ENCODE peak calls at places on chromosomes 7 and 10, in five cellular contexts. D is HFF-Myc, K is ascending aorta, A is astrocyte of the hippocampus, J is fibroblast of pulmonary artery. C is an unnamed sample.

GRCh38 chr10:114024876-114025609 is 18.6 kb upstream of the ADRB1 start:
- DNase-seq in D (no peak), K (no peak), A (no peak), J (peak), C (no peak)

GRCh38 chr10:42954776-42955492 is 121.9 kb upstream of the RET start:
- DNase-seq in D (no peak), K (no peak), A (no peak), J (no peak), C (no peak)

GRCh38 chr10:102579206-102579790 is 65.0 kb upstream of the TRIM8 start:
- DNase-seq in D (no peak), K (no peak), A (no peak), J (peak), C (no peak)

GRCh38 chr7:68434857-68435256 is 1163.4 kb upstream of the AUTS2 start:
- DNase-seq in D (no peak), K (no peak), A (no peak), J (no peak), C (no peak)

GRCh38 chr10:124020871-124021823 is 72.3 kb downstream of the CHST15 start:
- DNase-seq in D (no peak), K (no peak), A (no peak), J (no peak), C (no peak)

GRCh38 chr10:77036993-77037734 is 600.4 kb downstream of the KCNMA1 start:
- DNase-seq in D (no peak), K (no peak), A (peak), J (peak), C (no peak)

GRCh38 chr10:21724020-21724589 is 190.1 kb downstream of the MLLT10 start:
- DNase-seq in D (no peak), K (no peak), A (no peak), J (peak), C (no peak)

GRCh38 chr10:110553905-110554304 is 13.6 kb upstream of the SMC3 start:
- DNase-seq in D (no peak), K (no peak), A (peak), J (no peak), C (no peak)

GRCh38 chr10:102381983-102382382 is 13.5 kb upstream of the NFKB2 start:
- DNase-seq in D (no peak), K (no peak), A (no peak), J (no peak), C (no peak)

GRCh38 chr7:76372984-76373833 is 14.4 kb upstream of the YWHAG start:
- DNase-seq in D (no peak), K (no peak), A (peak), J (peak), C (no peak)

GRCh38 chr7:29406366-29406765 is 157.3 kb upstream of the PRR15 start:
- DNase-seq in D (no peak), K (no peak), A (no peak), J (no peak), C (no peak)

GRCh38 chr10:4013651-4014085 is 228.7 kb upstream of the KLF6 start:
- DNase-seq in D (no peak), K (no peak), A (no peak), J (no peak), C (no peak)

GRCh38 chr10:87613766-87614165 is 45.9 kb upstream of the PAPSS2 start:
- DNase-seq in D (no peak), K (no peak), A (no peak), J (no peak), C (no peak)

GRCh38 chr7:73991522-73992103 is 36.4 kb upstream of the ELN start:
- DNase-seq in D (no peak), K (no peak), A (no peak), J (no peak), C (no peak)

GRCh38 chr10:3861785-3862184 is 76.8 kb upstream of the KLF6 start:
- DNase-seq in D (no peak), K (no peak), A (peak), J (no peak), C (no peak)

GRCh38 chr10:8405551-8405950 is 351.1 kb downstream of the GATA3 start:
- DNase-seq in D (no peak), K (no peak), A (no peak), J (no peak), C (no peak)

GRCh38 chr7:140196361-140197217 is 19.8 kb upstream of the KDM7A start:
- DNase-seq in D (no peak), K (peak), A (peak), J (peak), C (no peak)

GRCh38 chr10:26858707-26859034 is 2.1 kb downstream of the ABI1 start:
- DNase-seq in D (no peak), K (no peak), A (no peak), J (peak), C (no peak)

GRCh38 chr10:63247771-63248170 is 114.6 kb downstream of the NRBF2 start:
- DNase-seq in D (no peak), K (no peak), A (no peak), J (no peak), C (no peak)

GRCh38 chr7:5546626-5547025 is 123.0 kb upstream of the TNRC18 start:
- DNase-seq in D (no peak), K (no peak), A (no peak), J (no peak), C (no peak)

GRCh38 chr7:42017356-42017986 is 219.5 kb downstream of the GLI3 start:
- DNase-seq in D (no peak), K (no peak), A (no peak), J (no peak), C (no peak)

GRCh38 chr7:156947120-156947843 is 2.2 kb upstream of the NOM1 start:
- DNase-seq in D (no peak), K (no peak), A (no peak), J (no peak), C (no peak)

GRCh38 chr7:118696879-118697278 is 472.4 kb downstream of the ANKRD7 start:
- DNase-seq in D (no peak), K (no peak), A (no peak), J (no peak), C (no peak)

GRCh38 chr7:68414631-68415425 is 1183.4 kb upstream of the AUTS2 start:
- DNase-seq in D (no peak), K (no peak), A (no peak), J (no peak), C (no peak)

GRCh38 chr7:2757904-2758672 is 70.1 kb downstream of the AMZ1 start:
- DNase-seq in D (peak), K (no peak), A (peak), J (peak), C (peak)

GRCh38 chr7:116527521-116527920 is 2.7 kb downstream of the CAV1 start:
- DNase-seq in D (no peak), K (no peak), A (peak), J (peak), C (no peak)

GRCh38 chr7:18461785-18462467 is 33.6 kb upstream of the HDAC9 start:
- DNase-seq in D (no peak), K (no peak), A (no peak), J (no peak), C (no peak)